ENCODE peak calls at places on chromosomes 12 and 14, in seven cellular contexts. One of them, this sample, is unnamed.
A peak's percentile ranks its signal among the peaks of the same experiment; 100 is the strongest.

GRCh38 chr14:64649383-64649998 is 54.7 kb upstream of the PLEKHG3 start:
- DNase-seq in HFFc6: no peak
- DNase-seq in ovary: peak; percentile 22
- DNase-seq in right atrium auricular region: no peak
- DNase-seq in psoas muscle: peak; percentile 50
- DNase-seq in neural progenitor cell: no peak
- DNase-seq in stomach: no peak
- DNase-seq in this sample: no peak

GRCh38 chr12:110934093-110934852 is 13.9 kb upstream of the MYL2 start:
- DNase-seq in HFFc6: peak; percentile 12
- DNase-seq in ovary: no peak
- DNase-seq in right atrium auricular region: no peak
- DNase-seq in psoas muscle: peak; percentile 42
- DNase-seq in neural progenitor cell: peak; percentile 38
- DNase-seq in stomach: no peak
- DNase-seq in this sample: no peak

GRCh38 chr12:131371580-131372475 is 339.1 kb upstream of the SFSWAP start:
- DNase-seq in HFFc6: no peak
- DNase-seq in ovary: peak; percentile 5
- DNase-seq in right atrium auricular region: no peak
- DNase-seq in psoas muscle: no peak
- DNase-seq in neural progenitor cell: no peak
- DNase-seq in stomach: no peak
- DNase-seq in this sample: peak; percentile 80

GRCh38 chr14:71244341-71244740 is 337.1 kb downstream of the PCNX1 start:
- DNase-seq in HFFc6: peak; percentile 10
- DNase-seq in ovary: no peak
- DNase-seq in right atrium auricular region: no peak
- DNase-seq in psoas muscle: no peak
- DNase-seq in neural progenitor cell: no peak
- DNase-seq in stomach: no peak
- DNase-seq in this sample: no peak

GRCh38 chr12:110577717-110578521 is 5.2 kb downstream of the PPTC7 start:
- DNase-seq in HFFc6: peak; percentile 86
- DNase-seq in ovary: no peak
- DNase-seq in right atrium auricular region: no peak
- DNase-seq in psoas muscle: no peak
- DNase-seq in neural progenitor cell: no peak
- DNase-seq in stomach: no peak
- DNase-seq in this sample: no peak

GRCh38 chr12:123513805-123514204 is 19.7 kb downstream of the RILPL1 start:
- DNase-seq in HFFc6: no peak
- DNase-seq in ovary: no peak
- DNase-seq in right atrium auricular region: peak; percentile 73
- DNase-seq in psoas muscle: no peak
- DNase-seq in neural progenitor cell: no peak
- DNase-seq in stomach: no peak
- DNase-seq in this sample: no peak

GRCh38 chr12:18864900-18865561 is 127.1 kb downstream of the CAPZA3 start:
- DNase-seq in HFFc6: peak; percentile 55
- DNase-seq in ovary: no peak
- DNase-seq in right atrium auricular region: no peak
- DNase-seq in psoas muscle: no peak
- DNase-seq in neural progenitor cell: no peak
- DNase-seq in stomach: no peak
- DNase-seq in this sample: no peak

GRCh38 chr12:109594566-109595317 is 21.1 kb downstream of the MVK start:
- DNase-seq in HFFc6: no peak
- DNase-seq in ovary: no peak
- DNase-seq in right atrium auricular region: no peak
- DNase-seq in psoas muscle: no peak
- DNase-seq in neural progenitor cell: no peak
- DNase-seq in stomach: no peak
- DNase-seq in this sample: no peak

GRCh38 chr12:81758421-81759214 is 532 bp downstream of the PPFIA2 start:
- DNase-seq in HFFc6: no peak
- DNase-seq in ovary: no peak
- DNase-seq in right atrium auricular region: no peak
- DNase-seq in psoas muscle: peak; percentile 16
- DNase-seq in neural progenitor cell: peak; percentile 57
- DNase-seq in stomach: no peak
- DNase-seq in this sample: no peak

GRCh38 chr12:74365178-74365964 is 172.3 kb upstream of the ATXN7L3B start:
- DNase-seq in HFFc6: peak; percentile 4
- DNase-seq in ovary: peak; percentile 21
- DNase-seq in right atrium auricular region: no peak
- DNase-seq in psoas muscle: no peak
- DNase-seq in neural progenitor cell: peak; percentile 27
- DNase-seq in stomach: no peak
- DNase-seq in this sample: no peak

GRCh38 chr14:84410344-84410743 is 1119.6 kb upstream of the FLRT2 start:
- DNase-seq in HFFc6: no peak
- DNase-seq in ovary: no peak
- DNase-seq in right atrium auricular region: no peak
- DNase-seq in psoas muscle: no peak
- DNase-seq in neural progenitor cell: no peak
- DNase-seq in stomach: no peak
- DNase-seq in this sample: no peak

GRCh38 chr12:26401874-26402273 is 206.5 kb downstream of the SSPN start:
- DNase-seq in HFFc6: no peak
- DNase-seq in ovary: no peak
- DNase-seq in right atrium auricular region: no peak
- DNase-seq in psoas muscle: no peak
- DNase-seq in neural progenitor cell: no peak
- DNase-seq in stomach: no peak
- DNase-seq in this sample: no peak

GRCh38 chr12:26406391-26406790 is 211.0 kb downstream of the SSPN start:
- DNase-seq in HFFc6: no peak
- DNase-seq in ovary: no peak
- DNase-seq in right atrium auricular region: no peak
- DNase-seq in psoas muscle: no peak
- DNase-seq in neural progenitor cell: no peak
- DNase-seq in stomach: no peak
- DNase-seq in this sample: no peak

GRCh38 chr12:26403601-26404000 is 208.2 kb downstream of the SSPN start:
- DNase-seq in HFFc6: no peak
- DNase-seq in ovary: no peak
- DNase-seq in right atrium auricular region: no peak
- DNase-seq in psoas muscle: no peak
- DNase-seq in neural progenitor cell: no peak
- DNase-seq in stomach: no peak
- DNase-seq in this sample: no peak

GRCh38 chr12:26400627-26401026 is 205.3 kb downstream of the SSPN start:
- DNase-seq in HFFc6: no peak
- DNase-seq in ovary: no peak
- DNase-seq in right atrium auricular region: no peak
- DNase-seq in psoas muscle: no peak
- DNase-seq in neural progenitor cell: no peak
- DNase-seq in stomach: no peak
- DNase-seq in this sample: no peak

DNA sequence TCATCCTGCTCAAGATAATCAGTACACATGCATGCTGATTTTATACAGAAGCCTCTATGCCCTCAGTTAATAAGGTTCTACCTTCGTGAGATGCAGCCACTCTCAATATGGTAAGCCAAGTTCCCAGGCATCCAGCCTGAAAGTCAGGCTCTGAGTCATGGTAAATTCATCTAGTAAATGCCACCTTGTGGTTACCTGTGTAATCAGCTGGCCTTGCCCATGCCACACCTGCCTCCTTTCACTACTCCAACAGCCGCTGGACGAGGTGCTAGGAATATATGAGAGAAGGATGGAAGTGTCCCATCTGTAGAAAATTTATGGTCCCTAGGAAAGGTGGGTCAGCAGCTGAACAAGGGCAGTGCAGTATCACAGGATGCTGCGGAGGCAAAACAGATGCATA is 207.3 kb downstream of the SSPN start:
- DNase-seq in HFFc6: no peak
- DNase-seq in ovary: no peak
- DNase-seq in right atrium auricular region: no peak
- DNase-seq in psoas muscle: no peak
- DNase-seq in neural progenitor cell: no peak
- DNase-seq in stomach: peak; percentile 65
- DNase-seq in this sample: no peak
- TF ChIP-seq CTCF in HFFc6: no peak
- TF ChIP-seq CTCF in ovary: no peak
- TF ChIP-seq CTCF in right atrium auricular region: no peak
- TF ChIP-seq CTCF in psoas muscle: peak; percentile 8
- TF ChIP-seq CTCF in neural progenitor cell: no peak
- TF ChIP-seq CTCF in stomach: peak; percentile 20
- TF ChIP-seq CTCF in this sample: peak; percentile 8

GRCh38 chr14:97412933-97413574 is 615.9 kb downstream of the VRK1 start:
- DNase-seq in HFFc6: no peak
- DNase-seq in ovary: no peak
- DNase-seq in right atrium auricular region: no peak
- DNase-seq in psoas muscle: no peak
- DNase-seq in neural progenitor cell: peak; percentile 38
- DNase-seq in stomach: no peak
- DNase-seq in this sample: no peak

GRCh38 chr14:97411938-97412612 is 614.9 kb downstream of the VRK1 start:
- DNase-seq in HFFc6: no peak
- DNase-seq in ovary: no peak
- DNase-seq in right atrium auricular region: no peak
- DNase-seq in psoas muscle: no peak
- DNase-seq in neural progenitor cell: peak; percentile 84
- DNase-seq in stomach: no peak
- DNase-seq in this sample: no peak

GRCh38 chr14:97408503-97408902 is 611.3 kb downstream of the VRK1 start:
- DNase-seq in HFFc6: no peak
- DNase-seq in ovary: no peak
- DNase-seq in right atrium auricular region: no peak
- DNase-seq in psoas muscle: no peak
- DNase-seq in neural progenitor cell: no peak
- DNase-seq in stomach: no peak
- DNase-seq in this sample: no peak

GRCh38 chr14:97408937-97409860 is 612.0 kb downstream of the VRK1 start:
- DNase-seq in HFFc6: no peak
- DNase-seq in ovary: no peak
- DNase-seq in right atrium auricular region: no peak
- DNase-seq in psoas muscle: no peak
- DNase-seq in neural progenitor cell: no peak
- DNase-seq in stomach: no peak
- DNase-seq in this sample: no peak

GRCh38 chr14:97410667-97411286 is 613.6 kb downstream of the VRK1 start:
- DNase-seq in HFFc6: no peak
- DNase-seq in ovary: no peak
- DNase-seq in right atrium auricular region: no peak
- DNase-seq in psoas muscle: no peak
- DNase-seq in neural progenitor cell: peak; percentile 28
- DNase-seq in stomach: no peak
- DNase-seq in this sample: no peak
- TF ChIP-seq CTCF in HFFc6: no peak
- TF ChIP-seq CTCF in ovary: no peak
- TF ChIP-seq CTCF in right atrium auricular region: no peak
- TF ChIP-seq CTCF in psoas muscle: no peak
- TF ChIP-seq CTCF in neural progenitor cell: peak; percentile 30
- TF ChIP-seq CTCF in stomach: no peak
- TF ChIP-seq CTCF in this sample: no peak

DNA sequence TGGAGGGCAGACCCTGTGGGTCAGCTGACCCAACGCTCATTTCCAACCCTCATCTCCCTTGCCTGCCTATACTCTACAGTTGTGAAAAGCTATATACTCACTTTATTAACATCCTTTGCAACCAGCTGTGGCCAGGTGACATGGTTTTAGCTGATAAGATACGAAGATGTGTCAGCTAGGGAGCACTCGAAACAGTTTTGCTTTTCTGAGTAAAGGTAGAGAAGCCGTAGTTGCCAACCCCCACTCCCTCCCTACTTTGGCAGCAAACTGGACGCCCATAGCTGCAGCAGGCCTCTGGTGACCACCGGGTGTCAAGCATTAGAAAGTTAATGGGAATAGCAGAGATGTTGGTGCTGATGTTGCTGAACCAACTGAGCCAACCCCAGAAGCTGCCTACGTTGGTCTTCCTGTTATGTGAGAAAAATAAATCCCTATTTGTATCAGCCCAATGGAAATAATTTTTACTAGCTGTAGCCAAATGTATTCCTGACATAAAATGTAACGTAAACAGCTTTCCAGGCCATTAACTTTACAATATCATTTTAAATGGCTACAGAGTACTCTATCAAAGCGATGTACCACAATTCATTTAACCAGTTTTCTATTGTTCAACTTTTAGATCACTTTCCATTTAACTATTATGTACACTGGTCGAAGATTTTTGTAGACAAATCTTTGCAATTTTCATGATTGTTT is 98.5 kb upstream of the TMCC3 start:
- DNase-seq in HFFc6: no peak
- DNase-seq in ovary: no peak
- DNase-seq in right atrium auricular region: no peak
- DNase-seq in psoas muscle: no peak
- DNase-seq in neural progenitor cell: no peak
- DNase-seq in stomach: no peak
- DNase-seq in this sample: no peak
- TF ChIP-seq CTCF in HFFc6: no peak
- TF ChIP-seq CTCF in ovary: no peak
- TF ChIP-seq CTCF in right atrium auricular region: no peak
- TF ChIP-seq CTCF in psoas muscle: no peak
- TF ChIP-seq CTCF in neural progenitor cell: no peak
- TF ChIP-seq CTCF in stomach: no peak
- TF ChIP-seq CTCF in this sample: no peak

GRCh38 chr12:34345801-34346200 is 323.5 kb downstream of the ALG10 start:
- DNase-seq in HFFc6: no peak
- DNase-seq in ovary: no peak
- DNase-seq in right atrium auricular region: no peak
- DNase-seq in psoas muscle: no peak
- DNase-seq in neural progenitor cell: no peak
- DNase-seq in stomach: no peak
- DNase-seq in this sample: no peak

GRCh38 chr12:34348836-34349672 is 326.8 kb downstream of the ALG10 start:
- DNase-seq in HFFc6: no peak
- DNase-seq in ovary: no peak
- DNase-seq in right atrium auricular region: no peak
- DNase-seq in psoas muscle: no peak
- DNase-seq in neural progenitor cell: no peak
- DNase-seq in stomach: no peak
- DNase-seq in this sample: no peak

GRCh38 chr12:34346372-34347034 is 324.2 kb downstream of the ALG10 start:
- DNase-seq in HFFc6: no peak
- DNase-seq in ovary: no peak
- DNase-seq in right atrium auricular region: no peak
- DNase-seq in psoas muscle: no peak
- DNase-seq in neural progenitor cell: no peak
- DNase-seq in stomach: no peak
- DNase-seq in this sample: no peak

GRCh38 chr12:34348064-34348463 is 325.8 kb downstream of the ALG10 start:
- DNase-seq in HFFc6: no peak
- DNase-seq in ovary: no peak
- DNase-seq in right atrium auricular region: no peak
- DNase-seq in psoas muscle: no peak
- DNase-seq in neural progenitor cell: no peak
- DNase-seq in stomach: no peak
- DNase-seq in this sample: no peak

DNA sequence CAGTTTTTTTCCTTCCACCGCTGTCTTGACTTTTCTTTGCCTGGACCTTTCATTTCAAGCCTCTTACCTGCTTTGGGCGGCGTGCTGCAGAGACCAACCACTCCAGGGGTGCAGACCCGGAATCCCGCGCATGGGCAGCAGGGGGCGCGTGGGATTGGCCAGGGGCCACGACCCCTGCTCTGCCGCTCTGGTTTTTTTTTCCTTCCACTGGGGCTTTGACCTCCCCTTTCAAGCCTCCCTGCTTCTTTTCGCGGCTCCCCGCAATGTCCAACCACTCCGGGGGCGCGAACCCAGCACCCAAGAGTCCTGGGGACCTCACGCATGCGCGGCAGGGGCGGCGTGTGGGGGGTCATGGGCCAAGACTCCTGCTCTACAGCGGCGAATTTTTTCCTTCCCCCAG is 325.1 kb downstream of the ALG10 start:
- DNase-seq in HFFc6: no peak
- DNase-seq in ovary: no peak
- DNase-seq in right atrium auricular region: no peak
- DNase-seq in psoas muscle: no peak
- DNase-seq in neural progenitor cell: no peak
- DNase-seq in stomach: no peak
- DNase-seq in this sample: no peak
- TF ChIP-seq CTCF in HFFc6: no peak
- TF ChIP-seq CTCF in ovary: no peak
- TF ChIP-seq CTCF in right atrium auricular region: no peak
- TF ChIP-seq CTCF in psoas muscle: no peak
- TF ChIP-seq CTCF in neural progenitor cell: no peak
- TF ChIP-seq CTCF in stomach: no peak
- TF ChIP-seq CTCF in this sample: no peak